ENCODE peak calls at places on chromosome 7, in ten cellular contexts. Y is sigmoid colon, L is testis, J is stomach, I is right lobe of liver, E is tibial nerve, B is body of pancreas, P is thyroid gland, W is IMR-90, U is GM12878. Q is an unnamed sample. For H3K27me3, the result is how much of the 10 kb centered on the place peaks cover.

GRCh38 chr7:22937946-22938345 is 76.0 kb downstream of the HYCC1 start:
- DNase-seq in Y (no peak), L (no peak), J (no peak), I (no peak), E (no peak), B (no peak), P (no peak), W (no peak), U (no peak), Q (no peak)

GRCh38 chr7:75987805-75988630 is 6.4 kb downstream of the TMEM120A start:
- DNase-seq in Y (peak), L (no peak), J (no peak), I (no peak), E (no peak), B (no peak), P (no peak), W (no peak), U (no peak), Q (no peak)

GRCh38 chr7:3404490-3404889 is 103.4 kb downstream of the SDK1 start:
- DNase-seq in Y (no peak), L (no peak), J (no peak), I (no peak), E (no peak), B (no peak), P (no peak), W (peak), U (no peak), Q (no peak)

GRCh38 chr7:134593530-134594392 is 44.9 kb downstream of the AKR1B15 start:
- DNase-seq in Y (peak), L (peak), J (peak), I (peak), E (peak), B (peak), P (peak), W (peak), U (no peak), Q (no peak)

GRCh38 chr7:56051053-56051338 is 248 bp downstream of the PSPH start:
- DNase-seq in Y (no peak), L (no peak), J (no peak), I (no peak), E (no peak), B (no peak), P (no peak), W (no peak), U (no peak), Q (no peak)

GRCh38 chr7:148434887-148435286 is 155.7 kb upstream of the C7orf33 start:
- DNase-seq in Y (no peak), L (no peak), J (no peak), I (no peak), E (no peak), B (no peak), P (no peak), W (no peak), U (no peak), Q (no peak)

GRCh38 chr7:131235489-131236317 is 92.0 kb upstream of the MKLN1 start:
- DNase-seq in Y (peak), L (no peak), J (peak), I (no peak), E (peak), B (no peak), P (no peak), W (peak), U (no peak), Q (no peak)

GRCh38 chr7:26439502-26440252 is 148.0 kb downstream of the SNX10 start:
- DNase-seq in Y (no peak), L (no peak), J (no peak), I (no peak), E (no peak), B (peak), P (no peak), W (no peak), U (no peak), Q (no peak)

GRCh38 chr7:77453531-77453930 is 37.4 kb upstream of the GSAP start:
- DNase-seq in Y (no peak), L (no peak), J (no peak), I (no peak), E (peak), B (no peak), P (no peak), W (peak), U (no peak), Q (no peak)

GRCh38 chr7:43390601-43391000 is 192.3 kb upstream of the STK17A start:
- DNase-seq in Y (no peak), L (no peak), J (no peak), I (no peak), E (no peak), B (no peak), P (no peak), W (no peak), U (no peak), Q (no peak)

GRCh38 chr7:17548014-17548653 is 249.7 kb downstream of the AHR start:
- DNase-seq in Y (no peak), L (no peak), J (no peak), I (no peak), E (no peak), B (no peak), P (no peak), W (no peak), U (no peak), Q (no peak)

DNA sequence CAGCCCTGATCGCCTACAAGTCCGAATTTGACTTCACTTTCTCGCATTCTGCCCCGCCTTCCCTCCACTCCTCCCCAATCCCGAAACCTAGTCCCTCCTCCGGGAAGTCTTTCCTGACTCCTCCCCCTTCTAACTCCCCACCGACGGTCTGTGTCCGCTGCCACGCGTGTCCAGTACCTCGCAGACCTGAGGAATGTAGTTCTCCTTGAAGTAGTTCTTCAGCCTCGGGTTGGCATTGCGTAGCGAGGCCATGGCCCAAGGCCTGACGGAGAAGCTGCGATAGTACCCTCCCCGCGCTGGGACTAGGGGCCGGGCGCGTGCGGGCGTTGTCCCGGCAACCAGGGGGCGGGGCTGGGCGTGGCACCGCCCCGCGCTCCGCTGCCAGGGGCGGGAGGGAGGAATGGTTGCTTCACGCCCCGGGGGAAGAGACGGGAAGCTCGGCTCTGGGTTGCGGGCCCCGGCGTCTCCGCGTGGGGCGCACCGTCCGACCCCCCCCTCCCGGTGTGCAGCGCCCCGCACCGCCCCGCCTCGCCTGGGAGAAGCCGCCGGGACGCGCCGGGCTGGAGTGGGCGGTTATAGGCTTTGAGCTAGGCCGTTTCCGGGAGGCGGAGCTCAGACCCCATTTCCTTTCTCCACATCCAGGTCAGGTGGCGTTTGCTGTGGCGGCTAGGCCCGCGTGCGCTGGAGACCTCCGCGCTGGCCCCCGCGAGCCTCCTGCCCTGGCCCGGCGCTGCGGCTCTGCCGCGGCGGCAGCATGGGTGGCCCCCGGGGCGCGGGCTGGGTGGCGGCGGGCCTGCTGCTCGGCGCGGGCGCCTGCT is at the start of the genes ARMC10 and FBXL13:
- DNase-seq in Y (peak), L (peak), J (peak), I (peak), E (peak), B (peak), P (peak), W (peak), U (peak), Q (peak)
- TF ChIP-seq POLR2A in Y (no peak), L (no peak), J (no peak), I (peak), E (peak), B (peak), P (peak), W (peak), U (peak), Q (peak)

GRCh38 chr7:155404976-155405375 is 53.0 kb upstream of the EN2 start:
- DNase-seq in Y (no peak), L (no peak), J (no peak), I (peak), E (no peak), B (no peak), P (no peak), W (no peak), U (no peak), Q (no peak)

GRCh38 chr7:155402941-155403340 is 55.0 kb upstream of the EN2 start:
- DNase-seq in Y (no peak), L (no peak), J (no peak), I (no peak), E (no peak), B (no peak), P (no peak), W (no peak), U (no peak), Q (no peak)

GRCh38 chr7:155407799-155408198 is 50.1 kb upstream of the EN2 start:
- DNase-seq in Y (no peak), L (no peak), J (no peak), I (no peak), E (no peak), B (no peak), P (no peak), W (no peak), U (no peak), Q (no peak)

GRCh38 chr7:155408657-155409586 is 49.0 kb upstream of the EN2 start:
- DNase-seq in Y (no peak), L (no peak), J (no peak), I (peak), E (no peak), B (no peak), P (no peak), W (no peak), U (no peak), Q (no peak)

DNA sequence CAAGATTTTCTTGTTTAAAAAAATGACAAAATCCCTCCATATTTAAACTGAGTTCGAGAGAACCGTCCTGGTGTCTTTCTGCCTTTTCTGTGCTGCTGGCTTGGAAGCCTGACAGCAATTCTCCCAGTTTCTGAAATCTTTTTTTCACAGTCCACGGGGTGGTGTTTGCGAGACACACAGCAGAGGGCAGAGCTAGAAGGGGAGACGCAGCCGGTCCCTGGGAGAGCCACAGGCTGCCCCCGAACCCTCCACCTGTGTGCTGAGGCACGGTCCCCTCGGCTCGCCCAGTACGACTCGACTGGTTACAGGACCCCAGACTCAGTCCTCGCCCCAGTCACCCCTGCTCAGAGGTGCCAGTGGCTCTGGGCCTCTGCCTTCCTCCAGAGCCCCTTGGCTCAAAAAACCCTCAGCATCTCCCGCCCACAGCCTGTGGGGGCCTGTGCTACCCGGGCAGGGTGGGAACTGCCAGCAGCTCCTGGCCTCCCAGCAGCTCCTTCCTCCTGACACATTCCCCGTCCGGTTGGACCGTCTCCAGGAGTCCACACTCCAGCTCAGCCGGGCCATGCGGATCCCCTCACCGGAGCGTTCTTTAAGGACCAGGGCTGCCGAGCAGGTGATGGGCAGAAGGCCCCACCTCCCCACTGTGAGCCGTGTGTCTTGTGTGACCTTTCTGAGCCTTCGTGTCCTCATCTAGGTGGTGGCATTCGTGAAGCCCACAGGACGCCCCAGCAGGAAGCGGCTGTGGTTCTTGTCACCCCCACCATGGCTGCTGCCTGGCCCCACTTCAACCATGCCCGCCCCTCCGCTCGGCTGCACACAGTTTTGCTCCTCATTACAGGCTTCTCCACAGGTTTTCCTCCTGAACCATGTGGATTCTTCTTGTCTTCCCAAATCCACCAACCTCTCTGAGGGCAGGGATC is 52.3 kb upstream of the EN2 start:
- DNase-seq in Y (no peak), L (no peak), J (no peak), I (peak), E (no peak), B (no peak), P (peak), W (no peak), U (no peak), Q (no peak)
- H3K27me3 ChIP-seq in Y (under half), L (under half), J (half or more), I (under half), E (under half), B (under half), P (under half), W (under half), U (under half), Q (half or more)

DNA sequence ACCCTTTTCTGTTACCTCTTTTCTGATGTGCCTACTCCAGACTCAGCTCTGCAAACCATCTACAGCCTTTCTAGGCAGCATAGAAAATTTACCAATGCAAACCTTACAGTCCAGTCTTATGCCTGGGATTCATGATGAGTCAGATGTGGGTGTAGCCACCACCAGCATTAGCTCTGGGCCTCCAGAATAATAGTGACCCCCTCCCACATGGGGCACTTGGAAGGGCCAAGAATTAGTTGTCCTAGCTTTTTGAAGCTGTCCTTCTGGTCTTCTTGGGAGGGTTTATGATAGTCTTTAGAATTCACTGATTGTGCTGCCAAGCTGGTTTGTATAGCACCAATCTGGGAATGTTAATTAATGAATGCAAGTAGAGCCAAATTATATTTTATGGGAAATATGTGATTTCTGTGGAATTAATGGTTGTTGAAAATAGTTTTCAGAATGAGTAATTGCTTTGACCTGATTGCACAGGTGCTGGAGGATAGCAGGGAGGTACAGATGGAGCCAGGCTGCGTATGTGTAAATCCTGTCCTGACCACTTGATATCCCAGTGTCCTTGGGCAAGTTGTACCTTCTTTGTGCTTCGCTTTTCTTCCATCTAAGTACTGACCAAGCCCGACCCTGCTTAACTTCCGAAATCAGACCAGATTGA is 94.8 kb downstream of the CPED1 start:
- DNase-seq in Y (no peak), L (no peak), J (no peak), I (no peak), E (no peak), B (no peak), P (no peak), W (peak), U (no peak), Q (no peak)
- TF ChIP-seq POLR2A in Y (no peak), L (no peak), J (no peak), I (no peak), E (no peak), B (no peak), P (no peak), W (no peak), U (no peak), Q (no peak)

GRCh38 chr7:29194206-29194593 is 375 bp upstream of the CHN2 start:
- DNase-seq in Y (peak), L (peak), J (peak), I (peak), E (no peak), B (peak), P (peak), W (no peak), U (no peak), Q (no peak)

GRCh38 chr7:29192811-29193210 is 1.8 kb upstream of the CHN2 start:
- DNase-seq in Y (no peak), L (no peak), J (no peak), I (no peak), E (no peak), B (peak), P (no peak), W (no peak), U (no peak), Q (no peak)

GRCh38 chr7:29193316-29194205 is 1.0 kb upstream of the CHN2 start:
- DNase-seq in Y (no peak), L (no peak), J (no peak), I (no peak), E (no peak), B (peak), P (peak), W (no peak), U (no peak), Q (no peak)

GRCh38 chr7:29196191-29196590 is 1.6 kb downstream of the CHN2 start:
- DNase-seq in Y (no peak), L (no peak), J (no peak), I (no peak), E (no peak), B (no peak), P (no peak), W (no peak), U (no peak), Q (no peak)

GRCh38 chr7:29194594-29195417 is at the start of gene CHN2:
- DNase-seq in Y (peak), L (peak), J (peak), I (peak), E (peak), B (peak), P (peak), W (no peak), U (no peak), Q (no peak)
- H3K27me3 ChIP-seq in Y (under half), L (under half), J (under half), I (under half), E (under half), B (under half), P (under half), W (under half), U (under half), Q (half or more)

GRCh38 chr7:94394399-94395140 is at the start of gene COL1A2:
- DNase-seq in Y (peak), L (peak), J (peak), I (no peak), E (peak), B (peak), P (peak), W (peak), U (no peak), Q (peak)
- TF ChIP-seq POLR2A in Y (peak), L (no peak), J (no peak), I (no peak), E (peak), B (peak), P (no peak), W (peak), U (no peak), Q (peak)

GRCh38 chr7:29084832-29085231 is 61.5 kb downstream of the CPVL start:
- DNase-seq in Y (no peak), L (no peak), J (no peak), I (no peak), E (no peak), B (no peak), P (no peak), W (no peak), U (peak), Q (no peak)

GRCh38 chr7:29091121-29091601 is 55.2 kb downstream of the CPVL start:
- DNase-seq in Y (no peak), L (peak), J (peak), I (no peak), E (no peak), B (no peak), P (no peak), W (no peak), U (no peak), Q (no peak)

GRCh38 chr7:29091722-29092121 is 54.6 kb downstream of the CPVL start:
- DNase-seq in Y (no peak), L (no peak), J (no peak), I (no peak), E (no peak), B (no peak), P (no peak), W (no peak), U (no peak), Q (no peak)

GRCh38 chr7:29086545-29086944 is 59.8 kb downstream of the CPVL start:
- DNase-seq in Y (no peak), L (no peak), J (no peak), I (no peak), E (no peak), B (no peak), P (no peak), W (no peak), U (no peak), Q (no peak)

GRCh38 chr7:29087840-29088169 is 58.5 kb downstream of the CPVL start:
- DNase-seq in Y (no peak), L (no peak), J (no peak), I (no peak), E (no peak), B (no peak), P (no peak), W (no peak), U (no peak), Q (no peak)
- H3K27me3 ChIP-seq in Y (under half), L (under half), J (under half), I (under half), E (under half), B (under half), P (under half), W (under half), U (under half), Q (under half)

DNA sequence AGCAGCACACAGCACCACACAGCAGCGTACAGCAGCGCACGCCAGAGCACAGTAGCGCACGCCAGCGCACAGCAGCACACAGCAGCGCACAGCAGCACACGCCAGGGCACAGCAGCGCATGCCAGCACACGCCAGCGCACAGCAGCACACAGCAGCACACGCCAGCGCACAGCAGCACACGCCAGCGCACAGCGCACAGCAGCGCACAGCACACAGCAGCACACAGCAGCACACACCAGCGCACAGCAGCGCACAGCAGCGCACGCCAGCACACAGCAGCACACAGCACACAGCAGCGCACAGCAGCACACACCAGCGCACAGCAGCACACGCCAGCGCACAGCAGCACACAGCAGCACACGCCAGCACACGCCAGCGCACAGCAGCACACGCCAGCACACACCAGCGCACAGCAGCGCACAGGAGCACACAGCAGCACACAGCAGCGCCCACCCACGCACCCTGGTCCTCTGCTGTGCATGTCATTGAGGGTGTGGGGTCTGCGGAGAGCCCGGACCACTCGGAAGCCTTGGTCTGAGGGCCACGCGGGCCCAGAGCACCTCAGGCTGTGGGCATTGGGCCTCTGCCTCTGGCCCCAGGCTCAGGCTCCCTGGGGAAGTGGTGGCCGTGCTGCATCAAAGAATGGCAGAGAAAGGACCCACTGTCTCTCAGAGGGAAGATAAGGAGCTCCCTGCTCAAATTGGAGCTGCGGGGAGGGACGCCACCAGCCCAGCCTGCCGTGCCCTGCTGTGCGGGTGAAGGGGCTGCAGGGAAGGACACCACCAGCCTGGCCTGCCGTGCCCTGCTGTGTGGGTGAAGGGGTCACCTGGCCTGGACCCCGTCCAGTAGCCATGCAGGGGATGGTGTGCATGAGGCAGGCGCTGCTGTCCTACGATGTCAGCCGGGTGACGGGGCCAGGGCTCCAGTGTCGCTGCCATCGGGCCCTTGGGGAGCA is 27.5 kb upstream of the GPR146 start:
- DNase-seq in Y (no peak), L (no peak), J (no peak), I (no peak), E (no peak), B (no peak), P (no peak), W (no peak), U (no peak), Q (no peak)
- TF ChIP-seq POLR2A in Y (no peak), L (no peak), J (no peak), I (no peak), E (no peak), B (no peak), P (no peak), W (no peak), U (peak), Q (no peak)